ENCODE peak calls at places on chromosomes 11 and 22, in nine cellular contexts. A is cardiac fibroblast; S is fibroblast of mammary gland; Q is activated CD8-positive, alpha-beta memory T cell treated with anti-CD3 and anti-CD28 coated beads for 4 hours; P is stimulated activated CD4-positive, alpha-beta T cell treated with anti-CD3 and anti-CD28 coated beads, TNF-alpha, amount 100 ng/mL, for 48 hours; U is right lobe of liver; X is anterior cingulate cortex; F is posterior vena cava; Y is spleen. C is an unnamed sample.

GRCh38 chr22:35648066-35649025 is at the start of gene APOL6:
- DNase-seq in A (peak; percentile 87), S (peak; percentile 87), Q (peak; percentile 54), P (no peak), U (peak; percentile 75), X (peak; percentile 11), F (no peak), Y (peak; percentile 81), C (no peak)

GRCh38 chr22:24984122-24984521 is 31.6 kb downstream of the KIAA1671 start:
- DNase-seq in A (no peak), S (no peak), Q (no peak), P (no peak), U (no peak), X (no peak), F (no peak), Y (no peak), C (no peak)

GRCh38 chr11:120248551-120249278 is 8.8 kb downstream of the POU2F3 start:
- DNase-seq in A (no peak), S (peak; percentile 73), Q (no peak), P (no peak), U (no peak), X (no peak), F (peak; percentile 38), Y (peak; percentile 33), C (no peak)

GRCh38 chr11:102446606-102447005 is 6.0 kb downstream of the TMEM123 start:
- DNase-seq in A (peak; percentile 63), S (peak; percentile 62), Q (no peak), P (no peak), U (no peak), X (no peak), F (no peak), Y (no peak), C (no peak)

GRCh38 chr11:106326087-106326486 is 248.6 kb downstream of the AASDHPPT start:
- DNase-seq in A (no peak), S (no peak), Q (no peak), P (no peak), U (no peak), X (no peak), F (no peak), Y (no peak), C (no peak)

GRCh38 chr11:21965221-21965620 is 227.7 kb upstream of the ANO5 start:
- DNase-seq in A (no peak), S (no peak), Q (no peak), P (no peak), U (no peak), X (no peak), F (no peak), Y (no peak), C (no peak)

GRCh38 chr11:69245491-69246345 is 48.2 kb upstream of the MYEOV start:
- DNase-seq in A (no peak), S (no peak), Q (no peak), P (no peak), U (no peak), X (no peak), F (no peak), Y (peak; percentile 67), C (no peak)

GRCh38 chr11:21105196-21105917 is 436.0 kb downstream of the NELL1 start:
- DNase-seq in A (no peak), S (no peak), Q (no peak), P (no peak), U (no peak), X (no peak), F (no peak), Y (no peak), C (no peak)

GRCh38 chr22:36585841-36586240 is 56.9 kb upstream of the EIF3D start:
- DNase-seq in A (no peak), S (no peak), Q (no peak), P (no peak), U (no peak), X (no peak), F (peak; percentile 26), Y (peak; percentile 44), C (no peak)

GRCh38 chr22:37185646-37186227 is 2.3 kb downstream of the C1QTNF6 start:
- DNase-seq in A (no peak), S (no peak), Q (no peak), P (no peak), U (no peak), X (no peak), F (peak; percentile 62), Y (peak; percentile 64), C (peak; percentile 53)

GRCh38 chr11:29645373-29645772 is 371.5 kb downstream of the KCNA4 start:
- DNase-seq in A (no peak), S (no peak), Q (no peak), P (no peak), U (no peak), X (no peak), F (no peak), Y (no peak), C (no peak)

GRCh38 chr11:75105462-75105925 is 8.8 kb upstream of the OR2AT4 start:
- DNase-seq in A (no peak), S (no peak), Q (no peak), P (no peak), U (no peak), X (no peak), F (no peak), Y (no peak), C (no peak)

GRCh38 chr11:47992959-47993820 is 12.8 kb downstream of the PTPRJ start:
- DNase-seq in A (peak; percentile 76), S (peak; percentile 94), Q (no peak), P (no peak), U (no peak), X (no peak), F (no peak), Y (peak; percentile 39), C (no peak)

GRCh38 chr11:127567237-127567932 is 566.8 kb upstream of the KIRREL3 start:
- DNase-seq in A (no peak), S (no peak), Q (no peak), P (no peak), U (no peak), X (no peak), F (no peak), Y (no peak), C (no peak)

GRCh38 chr11:31397239-31397834 is 27.7 kb downstream of the DNAJC24 start:
- DNase-seq in A (peak; percentile 42), S (peak; percentile 38), Q (no peak), P (no peak), U (no peak), X (no peak), F (no peak), Y (no peak), C (no peak)

GRCh38 chr11:95108671-95109551 is 19.3 kb downstream of the ENDOD1 start:
- DNase-seq in A (peak; percentile 51), S (peak; percentile 66), Q (no peak), P (no peak), U (no peak), X (no peak), F (no peak), Y (no peak), C (no peak)

GRCh38 chr11:100757636-100758035 is 70.5 kb downstream of the ARHGAP42 start:
- DNase-seq in A (no peak), S (no peak), Q (no peak), P (no peak), U (no peak), X (no peak), F (no peak), Y (no peak), C (no peak)

GRCh38 chr11:42170601-42171000 is 711.1 kb upstream of the LRRC4C start:
- DNase-seq in A (peak; percentile 61), S (peak; percentile 59), Q (no peak), P (no peak), U (no peak), X (no peak), F (no peak), Y (no peak), C (no peak)